ENCODE peak calls at places on chromosomes 6 and 20, in six cellular contexts. F is H7; V is GM13976; U is D341Med; X is activated T-helper 1 cell treated with anti-CD3 and anti-CD28 coated beads, Interleukin-2, amount 50 U/mL, for 16 hours; M is NCI-H1436. S is an unnamed sample.

GRCh38 chr6:123898669-123899068 is 95.0 kb downstream of the NKAIN2 start:
- DNase-seq in F (no peak), V (no peak), U (no peak), X (no peak), M (no peak), S (no peak)

GRCh38 chr6:152976749-152977148 is 6.1 kb downstream of the FBXO5 start:
- DNase-seq in F (no peak), V (no peak), U (no peak), X (no peak), M (no peak), S (no peak)

GRCh38 chr6:144528605-144529425 is 243.7 kb downstream of the UTRN start:
- DNase-seq in F (no peak), V (no peak), U (no peak), X (no peak), M (no peak), S (no peak)

GRCh38 chr6:10446548-10446947 is 31.7 kb upstream of the TFAP2A start:
- DNase-seq in F (no peak), V (no peak), U (no peak), X (no peak), M (no peak), S (no peak)

GRCh38 chr6:115591973-115592486 is 468.7 kb downstream of the FRK start:
- DNase-seq in F (no peak), V (no peak), U (no peak), X (no peak), M (no peak), S (no peak)

GRCh38 chr20:48616481-48616880 is 211.3 kb downstream of the PREX1 start:
- DNase-seq in F (no peak), V (no peak), U (no peak), X (no peak), M (no peak), S (no peak)

GRCh38 chr20:57762531-57763234 is 52.9 kb upstream of the PMEPA1 start:
- DNase-seq in F (no peak), V (no peak), U (no peak), X (no peak), M (no peak), S (no peak)

GRCh38 chr6:146670161-146670560 is 71.4 kb downstream of the ADGB start:
- DNase-seq in F (no peak), V (no peak), U (no peak), X (no peak), M (no peak), S (no peak)

GRCh38 chr20:45313065-45313695 is 5.1 kb upstream of the MATN4 start:
- DNase-seq in F (no peak), V (no peak), U (no peak), X (no peak), M (no peak), S (no peak)

GRCh38 chr6:27156874-27157460 is 90.5 kb upstream of the PRSS16 start:
- DNase-seq in F (no peak), V (no peak), U (no peak), X (no peak), M (no peak), S (no peak)

GRCh38 chr20:17571153-17571527 is 1.3 kb downstream of the DSTN start:
- DNase-seq in F (no peak), V (peak), U (no peak), X (no peak), M (no peak), S (no peak)

GRCh38 chr20:32439132-32439829 is 81.2 kb downstream of the ASXL1 start:
- DNase-seq in F (peak), V (no peak), U (no peak), X (no peak), M (no peak), S (no peak)

GRCh38 chr6:1856381-1856780 is 246.7 kb downstream of the FOXC1 start:
- DNase-seq in F (no peak), V (peak), U (no peak), X (no peak), M (peak), S (peak)

GRCh38 chr6:98669371-98669770 is 165.0 kb upstream of the POU3F2 start:
- DNase-seq in F (no peak), V (no peak), U (no peak), X (no peak), M (peak), S (peak)

GRCh38 chr6:44156494-44157151 is 2.0 kb upstream of the CAPN11 start:
- DNase-seq in F (peak), V (no peak), U (no peak), X (no peak), M (no peak), S (no peak)

GRCh38 chr6:144710207-144710606 is 425.1 kb downstream of the UTRN start:
- DNase-seq in F (no peak), V (no peak), U (no peak), X (no peak), M (no peak), S (no peak)

GRCh38 chr6:148395583-148396101 is 53.0 kb downstream of the SASH1 start:
- DNase-seq in F (no peak), V (no peak), U (no peak), X (no peak), M (no peak), S (no peak)

GRCh38 chr20:50191065-50191565 is 485 bp downstream of the CEBPB start:
- DNase-seq in F (no peak), V (peak), U (no peak), X (no peak), M (no peak), S (peak)

GRCh38 chr6:39153766-39154397 is 38.9 kb upstream of the SAYSD1 start:
- DNase-seq in F (no peak), V (no peak), U (no peak), X (no peak), M (no peak), S (no peak)

GRCh38 chr20:33408716-33409654 is 7.7 kb upstream of the CDK5RAP1 start:
- DNase-seq in F (no peak), V (no peak), U (no peak), X (no peak), M (no peak), S (no peak)

S was measured in COR-L47.